ENCODE peak calls at places on chromosomes 2 and 18, in ten cellular contexts. I is adrenal gland, U is spleen, T is psoas muscle, Q is ovary, C is esophagus muscularis mucosa, W is fibroblast of lung, S is mammary epithelial cell, L is uterus, E is cardiac muscle cell. G is an unnamed sample. For H3K36me3, the result is how much of the 10 kb centered on the place peaks cover.

GRCh38 chr2:23709311-23709710 is 217.6 kb downstream of the ATAD2B start:
- DNase-seq in I (no peak), U (no peak), T (no peak), Q (no peak), C (no peak), W (no peak), S (no peak), L (no peak), E (no peak), G (no peak)

GRCh38 chr2:152696476-152696875 is 20.8 kb downstream of the PRPF40A start:
- DNase-seq in I (no peak), U (no peak), T (no peak), Q (no peak), C (no peak), W (no peak), S (no peak), L (no peak), E (no peak), G (no peak)

GRCh38 chr2:33022395-33022985 is 75.7 kb downstream of the LTBP1 start:
- DNase-seq in I (no peak), U (no peak), T (no peak), Q (no peak), C (no peak), W (no peak), S (no peak), L (no peak), E (no peak), G (no peak)

GRCh38 chr2:27681844-27682243 is 18.2 kb downstream of the SLC4A1AP start:
- DNase-seq in I (no peak), U (no peak), T (no peak), Q (no peak), C (no peak), W (peak), S (peak), L (no peak), E (peak), G (no peak)

GRCh38 chr2:216922170-216922780 is 62.4 kb upstream of the TNP1 start:
- DNase-seq in I (no peak), U (no peak), T (no peak), Q (no peak), C (no peak), W (no peak), S (no peak), L (no peak), E (no peak), G (no peak)

GRCh38 chr2:180699657-180700361 is 280.6 kb upstream of the UBE2E3 start:
- DNase-seq in I (no peak), U (peak), T (no peak), Q (no peak), C (no peak), W (no peak), S (no peak), L (no peak), E (no peak), G (no peak)

GRCh38 chr2:43133708-43134570 is 92.5 kb downstream of the ZFP36L2 start:
- DNase-seq in I (no peak), U (peak), T (no peak), Q (no peak), C (no peak), W (no peak), S (no peak), L (no peak), E (no peak), G (peak)

GRCh38 chr2:183927367-183928355 is 670.7 kb upstream of the ZNF804A start:
- DNase-seq in I (no peak), U (no peak), T (no peak), Q (no peak), C (no peak), W (peak), S (peak), L (no peak), E (peak), G (no peak)

GRCh38 chr18:45962461-45962860 is 4.7 kb downstream of the EPG5 start:
- DNase-seq in I (no peak), U (no peak), T (no peak), Q (no peak), C (no peak), W (peak), S (peak), L (no peak), E (peak), G (no peak)

GRCh38 chr2:171655584-171655983 is 31.7 kb upstream of the DYNC1I2 start:
- DNase-seq in I (no peak), U (no peak), T (no peak), Q (no peak), C (no peak), W (no peak), S (no peak), L (no peak), E (no peak), G (no peak)

GRCh38 chr2:29238497-29238896 is 123.3 kb downstream of the CLIP4 start:
- DNase-seq in I (no peak), U (peak), T (no peak), Q (no peak), C (no peak), W (no peak), S (peak), L (no peak), E (peak), G (no peak)

GRCh38 chr2:188330316-188331053 is 38.8 kb downstream of the GULP1 start:
- DNase-seq in I (no peak), U (no peak), T (no peak), Q (no peak), C (no peak), W (no peak), S (no peak), L (no peak), E (no peak), G (no peak)

GRCh38 chr18:13446581-13447470 is 228.3 kb downstream of the LDLRAD4 start:
- DNase-seq in I (no peak), U (no peak), T (no peak), Q (no peak), C (no peak), W (no peak), S (no peak), L (no peak), E (no peak), G (no peak)

GRCh38 chr18:25327631-25328030 is 24.3 kb downstream of the ZNF521 start:
- DNase-seq in I (no peak), U (no peak), T (no peak), Q (no peak), C (no peak), W (no peak), S (no peak), L (no peak), E (no peak), G (no peak)

GRCh38 chr2:25168256-25169072 is at the start of gene POMC:
- DNase-seq in I (peak), U (peak), T (peak), Q (no peak), C (no peak), W (peak), S (peak), L (no peak), E (peak), G (no peak)

GRCh38 chr18:67381608-67382150 is 134.8 kb downstream of the DSEL start:
- DNase-seq in I (no peak), U (no peak), T (no peak), Q (no peak), C (no peak), W (no peak), S (no peak), L (no peak), E (no peak), G (no peak)

GRCh38 chr2:241017228-241017940 is 19.0 kb downstream of the SNED1 start:
- DNase-seq in I (no peak), U (no peak), T (no peak), Q (peak), C (peak), W (no peak), S (no peak), L (no peak), E (no peak), G (peak)

DNA sequence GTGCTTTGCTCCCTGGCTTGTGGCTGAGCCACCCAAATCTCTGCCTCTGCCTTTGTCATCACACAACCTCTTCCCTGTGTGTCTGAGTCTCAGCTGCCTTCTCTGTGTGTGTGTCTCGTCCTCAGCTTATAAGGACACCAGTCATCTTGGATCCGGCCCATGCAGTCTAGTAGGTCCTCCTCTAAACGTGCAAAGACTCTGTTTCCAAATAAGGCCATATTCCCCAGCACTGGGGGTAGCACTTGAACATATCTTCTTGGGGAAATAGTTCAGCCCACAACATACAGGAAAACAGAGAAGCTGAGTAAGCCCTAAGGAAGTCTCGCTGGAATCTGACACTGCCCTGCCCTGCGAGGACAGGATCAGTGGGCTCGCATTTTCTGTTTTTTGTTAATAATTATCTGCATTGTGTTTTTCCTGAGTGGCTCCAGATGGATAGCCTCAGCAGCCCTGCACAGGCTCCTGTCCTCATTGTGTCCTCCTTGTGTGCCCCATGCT is 42.1 kb downstream of the MTCL1 start:
- DNase-seq in I (no peak), U (no peak), T (no peak), Q (no peak), C (no peak), W (peak), S (no peak), L (no peak), E (peak), G (no peak)
- H3K36me3 ChIP-seq in I (under half), U (under half), T (under half), Q (under half), C (under half), W (under half), S (under half), L (under half), E (under half), G (under half)

GRCh38 chr2:239268082-239268481 is 132.7 kb downstream of the HDAC4 start:
- DNase-seq in I (peak), U (peak), T (peak), Q (no peak), C (no peak), W (no peak), S (no peak), L (no peak), E (no peak), G (no peak)
- TF ChIP-seq CTCF in I (no peak), U (no peak), T (no peak), Q (no peak), C (no peak), W (no peak), S (no peak), L (no peak), E (no peak), G (no peak)

GRCh38 chr2:231287696-231288095 is 89.3 kb downstream of the ARMC9 start:
- DNase-seq in I (no peak), U (no peak), T (no peak), Q (no peak), C (no peak), W (no peak), S (peak), L (no peak), E (no peak), G (no peak)
- H3K36me3 ChIP-seq in I (under half), U (under half), T (under half), Q (under half), C (under half), W (under half), S (under half), L (under half), E (under half), G (under half)

GRCh38 chr2:20273045-20273444 is 48.1 kb upstream of the SDC1 start:
- DNase-seq in I (no peak), U (no peak), T (no peak), Q (no peak), C (no peak), W (no peak), S (no peak), L (no peak), E (no peak), G (no peak)
- TF ChIP-seq CTCF in I (no peak), U (no peak), T (no peak), Q (no peak), C (no peak), W (no peak), S (no peak), L (no peak), E (no peak), G (no peak)